ENCODE peak calls at places on chromosome 4, in six cellular contexts. B is GM13976, W is colonic mucosa, V is GM12865, C is psoas muscle, F is OCI-LY7. Q is an unnamed sample.

GRCh38 chr4:183962413-183962812 is 57.3 kb downstream of the STOX2 start:
- DNase-seq in W (no peak), B (no peak), F (no peak), C (no peak), V (no peak), Q (no peak)

GRCh38 chr4:37522996-37523395 is 163.2 kb downstream of the RELL1 start:
- DNase-seq in F (no peak), W (no peak), C (no peak), B (no peak), V (no peak), Q (no peak)

GRCh38 chr4:109631709-109632108 is 71.5 kb downstream of the CASP6 start:
- DNase-seq in C (no peak), V (no peak), B (no peak), F (no peak), W (peak), Q (peak)

GRCh38 chr4:52838729-52839722 is 23.1 kb upstream of the RASL11B start:
- DNase-seq in C (no peak), V (no peak), B (no peak), W (no peak), F (no peak), Q (no peak)

GRCh38 chr4:176925962-176926361 is 133.2 kb upstream of the VEGFC start:
- DNase-seq in F (no peak), W (no peak), V (no peak), B (no peak), C (no peak), Q (no peak)

GRCh38 chr4:121256887-121257426 is 92.8 kb upstream of the TNIP3 start:
- DNase-seq in B (no peak), W (no peak), C (no peak), V (no peak), F (no peak), Q (peak)

GRCh38 chr4:184317234-184317918 is 99.7 kb upstream of the ENPP6 start:
- DNase-seq in B (no peak), V (no peak), C (no peak), F (no peak), W (peak), Q (no peak)

GRCh38 chr4:2070421-2071251 is 11.5 kb downstream of the NAT8L start:
- DNase-seq in W (no peak), B (no peak), F (no peak), C (no peak), V (no peak), Q (no peak)

GRCh38 chr4:5933996-5934831 is 41.3 kb upstream of the CRMP1 start:
- DNase-seq in F (no peak), C (no peak), V (no peak), B (no peak), W (no peak), Q (no peak)

GRCh38 chr4:44869222-44869882 is 143.0 kb upstream of the GNPDA2 start:
- DNase-seq in C (no peak), W (no peak), B (no peak), V (peak), F (no peak), Q (no peak)

GRCh38 chr4:1604706-1605205 is 79.4 kb downstream of the FAM53A start:
- DNase-seq in F (peak), W (no peak), V (no peak), C (no peak), B (no peak), Q (peak)

GRCh38 chr4:36734296-36734695 is 452.9 kb downstream of the DTHD1 start:
- DNase-seq in W (no peak), C (no peak), B (no peak), F (no peak), V (no peak), Q (no peak)

GRCh38 chr4:21645776-21646175 is 302.8 kb downstream of the KCNIP4 start:
- DNase-seq in W (no peak), B (no peak), V (no peak), C (no peak), F (no peak), Q (no peak)

GRCh38 chr4:112312610-112313239 is 15.6 kb downstream of the ALPK1 start:
- DNase-seq in F (peak), V (peak), B (peak), W (no peak), C (no peak), Q (no peak)

GRCh38 chr4:47050986-47051725 is 19.8 kb downstream of the GABRB1 start:
- DNase-seq in C (no peak), V (no peak), F (no peak), B (no peak), W (no peak), Q (no peak)

GRCh38 chr4:123244233-123244632 is 152.4 kb upstream of the SPRY1 start:
- DNase-seq in V (peak), B (no peak), C (peak), W (no peak), F (peak), Q (peak)

GRCh38 chr4:178339769-178340168 is 897.5 kb upstream of the AGA start:
- DNase-seq in F (no peak), V (no peak), C (no peak), W (no peak), B (no peak), Q (no peak)

GRCh38 chr4:100679926-100680325 is 162.1 kb upstream of the EMCN start:
- DNase-seq in V (no peak), C (no peak), W (no peak), F (no peak), B (no peak), Q (no peak)

GRCh38 chr4:70559216-70559830 is 32.7 kb upstream of the AMBN start:
- DNase-seq in W (peak), B (peak), F (peak), C (peak), V (peak), Q (peak)

GRCh38 chr4:7197910-7198309 is 5.6 kb downstream of the SORCS2 start:
- DNase-seq in B (no peak), C (no peak), W (no peak), V (no peak), F (no peak), Q (no peak)

GRCh38 chr4:108055787-108056186 is 66.1 kb downstream of the HADH start:
- DNase-seq in W (no peak), F (no peak), V (no peak), C (no peak), B (no peak), Q (no peak)

GRCh38 chr4:108051343-108051742 is 61.7 kb downstream of the HADH start:
- DNase-seq in W (no peak), F (no peak), V (no peak), B (no peak), C (no peak), Q (peak)

GRCh38 chr4:108052511-108052910 is 62.8 kb downstream of the HADH start:
- DNase-seq in V (no peak), F (no peak), B (no peak), W (no peak), C (no peak), Q (no peak)

GRCh38 chr4:108054025-108054424 is 64.3 kb downstream of the HADH start:
- DNase-seq in V (no peak), F (no peak), B (no peak), W (no peak), C (no peak), Q (no peak)

GRCh38 chr4:108053281-108053701 is 63.6 kb downstream of the HADH start:
- DNase-seq in B (peak), V (peak), C (no peak), F (no peak), W (no peak), Q (no peak)
- TF ChIP-seq CTCF in B (no peak), V (no peak), C (no peak), F (no peak), W (no peak), Q (no peak)

GRCh38 chr4:76626686-76627465 is 191.8 kb downstream of the SHROOM3 start:
- DNase-seq in B (no peak), W (no peak), F (no peak), C (no peak), V (no peak), Q (no peak)
- TF ChIP-seq CTCF in B (no peak), W (no peak), F (peak), C (no peak), V (no peak), Q (no peak)

GRCh38 chr4:4541661-4542570 is at the start of gene STX18:
- DNase-seq in W (peak), B (peak), V (peak), C (peak), F (peak), Q (peak)
- TF ChIP-seq CTCF in W (no peak), B (no peak), V (no peak), C (no peak), F (no peak), Q (no peak)

GRCh38 chr4:75243570-75243969 is 270.6 kb downstream of the RCHY1 start:
- DNase-seq in C (no peak), V (no peak), B (no peak), F (no peak), W (peak), Q (no peak)
- TF ChIP-seq CTCF in C (no peak), V (no peak), B (no peak), F (no peak), W (no peak), Q (no peak)

GRCh38 chr4:35364321-35364870 is 879.9 kb downstream of the ARAP2 start:
- DNase-seq in W (no peak), B (no peak), V (no peak), C (no peak), F (no peak), Q (no peak)

GRCh38 chr4:35365186-35365585 is 879.1 kb downstream of the ARAP2 start:
- DNase-seq in W (no peak), C (no peak), V (no peak), B (no peak), F (no peak), Q (no peak)
- TF ChIP-seq CTCF in W (no peak), C (no peak), V (no peak), B (no peak), F (no peak), Q (no peak)

GRCh38 chr4:4358093-4358840 is 28.6 kb upstream of the NSG1 start:
- DNase-seq in C (no peak), B (no peak), W (no peak), F (no peak), V (no peak), Q (no peak)
- TF ChIP-seq CTCF in C (no peak), B (no peak), W (no peak), F (peak), V (no peak), Q (no peak)

DNA sequence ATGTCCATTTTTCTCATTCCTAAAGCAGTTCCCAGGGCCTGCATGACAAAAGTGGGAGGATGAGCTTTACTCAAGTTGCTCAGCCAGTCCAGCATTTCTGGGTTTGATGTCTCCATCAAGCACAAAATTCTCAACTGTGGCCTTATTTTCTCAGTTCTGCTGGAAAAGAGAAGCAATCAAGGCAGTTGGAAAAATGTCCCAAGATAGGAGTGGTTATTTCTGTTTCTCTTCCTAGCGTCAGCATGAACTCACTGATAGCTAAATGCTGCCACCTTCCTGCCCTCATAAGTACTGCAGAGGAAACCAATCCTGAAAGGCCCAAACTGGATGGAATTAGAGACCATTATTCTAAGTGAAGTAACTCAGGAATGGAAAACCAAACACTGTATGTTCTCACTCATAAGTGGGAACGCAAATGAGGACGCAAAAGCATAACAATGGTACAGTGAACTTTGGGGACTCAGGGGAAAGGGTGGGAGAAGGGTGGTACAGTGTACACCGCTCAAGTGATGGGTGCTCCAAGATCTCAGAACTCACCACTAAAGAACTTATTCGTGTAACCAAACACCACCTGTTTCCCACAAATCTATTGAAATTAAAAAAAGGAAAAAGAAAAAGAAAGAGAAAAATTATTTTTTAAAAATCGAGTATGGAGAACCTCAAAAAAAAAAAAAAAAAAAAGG is 29.6 kb downstream of the ADH7 start:
- DNase-seq in B (no peak), C (peak), F (peak), V (peak), W (peak), Q (peak)
- TF ChIP-seq CTCF in B (peak), C (peak), F (peak), V (peak), W (peak), Q (peak)

GRCh38 chr4:8250637-8251036 is 18.9 kb upstream of the HTRA3 start:
- DNase-seq in V (no peak), F (no peak), B (no peak), C (no peak), W (no peak), Q (no peak)

GRCh38 chr4:8252301-8253173 is 17.0 kb upstream of the HTRA3 start:
- DNase-seq in W (no peak), B (no peak), F (no peak), V (no peak), C (peak), Q (no peak)

GRCh38 chr4:8255698-8256441 is 13.7 kb upstream of the HTRA3 start:
- DNase-seq in V (no peak), B (no peak), W (no peak), F (no peak), C (peak), Q (no peak)

GRCh38 chr4:8251110-8251883 is 18.3 kb upstream of the HTRA3 start:
- DNase-seq in B (no peak), F (no peak), V (no peak), C (peak), W (no peak), Q (no peak)

GRCh38 chr4:8254076-8254475 is 15.5 kb upstream of the HTRA3 start:
- DNase-seq in F (no peak), W (no peak), V (no peak), C (no peak), B (no peak), Q (no peak)
- TF ChIP-seq CTCF in F (no peak), W (no peak), V (no peak), C (no peak), B (no peak), Q (no peak)